ENCODE peak calls at places on chromosomes 7 and 10, in four cellular contexts. K, V, J and S are unnamed samples.

GRCh38 chr10:131961777-131962450 is 19.8 kb downstream of the BNIP3 start:
- DNase-seq in K (no peak), J (no peak), V (no peak), S (no peak)

GRCh38 chr10:119691726-119692125 is 34.1 kb upstream of the INPP5F start:
- DNase-seq in V (no peak), J (no peak), K (no peak), S (no peak)

GRCh38 chr7:133358728-133359127 is 105.8 kb downstream of the EXOC4 start:
- DNase-seq in K (no peak), J (no peak), V (peak; percentile 31), S (no peak)

GRCh38 chr7:77269360-77270075 is 69.9 kb upstream of the FGL2 start:
- DNase-seq in V (no peak), K (no peak), J (peak; percentile 64), S (peak; percentile 50)

GRCh38 chr7:113199841-113200240 is 81.5 kb upstream of the SMIM30 start:
- DNase-seq in V (peak; percentile 61), J (no peak), K (no peak), S (no peak)

GRCh38 chr10:131972474-131973071 is 9.2 kb downstream of the BNIP3 start:
- DNase-seq in K (no peak), J (no peak), V (no peak), S (no peak)

GRCh38 chr7:158386866-158387820 is 200.5 kb downstream of the PTPRN2 start:
- DNase-seq in J (no peak), K (no peak), V (no peak), S (peak; percentile 41)

GRCh38 chr10:6321880-6322279 is 119.1 kb downstream of the PFKFB3 start:
- DNase-seq in V (peak; percentile 39), J (no peak), K (no peak), S (no peak)

GRCh38 chr7:27190284-27190748 is 5.3 kb upstream of the HOXA11 start:
- DNase-seq in V (no peak), K (no peak), J (no peak), S (no peak)

GRCh38 chr10:87925570-87925969 is 62.1 kb downstream of the PTEN start:
- DNase-seq in J (no peak), V (peak; percentile 51), K (no peak), S (no peak)

GRCh38 chr7:150936018-150936417 is 42.1 kb downstream of the KCNH2 start:
- DNase-seq in J (no peak), V (no peak), K (no peak), S (peak; percentile 9)

GRCh38 chr7:27151945-27152815 is at the start of gene HOXA3:
- DNase-seq in J (peak; percentile 38), K (no peak), V (no peak), S (peak; percentile 59)

GRCh38 chr7:24318326-24318725 is 34.3 kb downstream of the NPY start:
- DNase-seq in J (no peak), K (no peak), V (no peak), S (no peak)